ENCODE peak calls at places on chromosomes 12 and 14, in six cellular contexts. N, U, D, P, E and V are unnamed samples.

GRCh38 chr14:51792819-51793218 is 67.6 kb upstream of the GNG2 start:
- DNase-seq in N (no peak), U (no peak), D (no peak), P (no peak), E (no peak), V (no peak)

GRCh38 chr14:95256011-95256775 is 63.5 kb downstream of the CLMN start:
- DNase-seq in N (no peak), U (no peak), D (peak; percentile 62), P (no peak), E (no peak), V (no peak)

GRCh38 chr14:64709126-64709525 is 4.9 kb downstream of the PLEKHG3 start:
- DNase-seq in N (no peak), U (no peak), D (peak; percentile 74), P (no peak), E (no peak), V (no peak)

GRCh38 chr12:75877588-75878381 is 153.8 kb downstream of the PHLDA1 start:
- DNase-seq in N (no peak), U (no peak), D (no peak), P (peak; percentile 34), E (no peak), V (no peak)

GRCh38 chr14:85599939-85600338 is 70.0 kb downstream of the FLRT2 start:
- DNase-seq in N (no peak), U (no peak), D (no peak), P (no peak), E (no peak), V (no peak)

GRCh38 chr14:96662116-96662901 is 134.9 kb upstream of the VRK1 start:
- DNase-seq in N (no peak), U (no peak), D (no peak), P (no peak), E (no peak), V (no peak)

GRCh38 chr14:45083979-45084722 is at the start of gene PRPF39:
- DNase-seq in N (peak; percentile 95), U (peak; percentile 97), D (peak; percentile 99), P (peak; percentile 95), E (peak; percentile 91), V (peak; percentile 96)

GRCh38 chr14:95533391-95533821 is 1.4 kb upstream of the GLRX5 start:
- DNase-seq in N (no peak), U (peak; percentile 37), D (no peak), P (no peak), E (no peak), V (no peak)

GRCh38 chr12:56836317-56836716 is 73.2 kb downstream of the HSD17B6 start:
- DNase-seq in N (peak; percentile 47), U (no peak), D (no peak), P (peak; percentile 40), E (peak; percentile 61), V (no peak)